ENCODE peak calls at places on chromosomes 7 and 10, in five cellular contexts. T is hepatocyte; C is HEK293T; Y is stimulated activated CD8-positive, alpha-beta memory T cell treated with anti-CD3 and anti-CD28 coated beads, Interleukin-15, amount 100 ng/mL, for 24 hours; Z is fibroblast of lung. X is an unnamed sample.

GRCh38 chr7:46600340-46600739 is 679.3 kb upstream of the IGFBP3 start:
- DNase-seq in T (peak), Y (no peak), C (no peak), Z (peak), X (no peak)

GRCh38 chr7:35839860-35840854 is 39.3 kb downstream of the SEPTIN7 start:
- DNase-seq in Z (peak), C (no peak), Y (no peak), T (no peak), X (no peak)

GRCh38 chr10:8026349-8027259 is 27.9 kb upstream of the GATA3 start:
- DNase-seq in C (no peak), Z (no peak), Y (no peak), T (no peak), X (no peak)

GRCh38 chr10:120012566-120012965 is 120.0 kb downstream of the SEC23IP start:
- DNase-seq in C (no peak), Z (no peak), T (no peak), Y (no peak), X (no peak)

GRCh38 chr7:40310213-40310612 is 175.4 kb downstream of the SUGCT start:
- DNase-seq in Z (no peak), Y (no peak), C (no peak), T (no peak), X (no peak)

GRCh38 chr10:119136084-119136483 is 29.4 kb downstream of the SFXN4 start:
- DNase-seq in T (no peak), Y (no peak), C (no peak), Z (peak), X (no peak)

GRCh38 chr7:69104023-69104422 is 494.3 kb upstream of the AUTS2 start:
- DNase-seq in Z (no peak), C (no peak), Y (no peak), T (no peak), X (no peak)

GRCh38 chr10:66505003-66505707 is 420.7 kb upstream of the LRRTM3 start:
- DNase-seq in T (no peak), Z (peak), C (no peak), Y (no peak), X (no peak)

GRCh38 chr7:118615686-118616085 is 391.2 kb downstream of the ANKRD7 start:
- DNase-seq in T (no peak), C (no peak), Y (no peak), Z (no peak), X (no peak)

GRCh38 chr7:158110661-158111555 is 476.7 kb downstream of the PTPRN2 start:
- DNase-seq in C (no peak), T (peak), Y (no peak), Z (no peak), X (no peak)

GRCh38 chr7:149823191-149823630 is 15.0 kb upstream of the ZNF862 start:
- DNase-seq in T (no peak), C (no peak), Z (no peak), Y (no peak), X (no peak)

X was measured in Caco-2.